ENCODE peak calls at places on chromosomes 7 and 10, in ten cellular contexts. One of them, this sample, is unnamed. For H3K27me3 and H3K4me1, the result is how much of the 10 kb centered on the place peaks cover.

GRCh38 chr7:76069238-76069638 is 21.3 kb downstream of the MDH2 start:
- DNase-seq in Peyer's patch: peak
- DNase-seq in naive thymus-derived CD4-positive, alpha-beta T cell: no peak
- DNase-seq in IMR-90: peak
- DNase-seq in HCT116: peak
- DNase-seq in neural progenitor cell: peak
- DNase-seq in neuronal stem cell: no peak
- DNase-seq in hepatocyte: peak
- DNase-seq in endothelial cell of umbilical vein: peak
- DNase-seq in pancreas: no peak
- DNase-seq in this sample: no peak

GRCh38 chr10:120600871-120601644 is 144.0 kb downstream of the PLPP4 start:
- DNase-seq in Peyer's patch: no peak
- DNase-seq in naive thymus-derived CD4-positive, alpha-beta T cell: no peak
- DNase-seq in IMR-90: no peak
- DNase-seq in HCT116: no peak
- DNase-seq in neural progenitor cell: peak
- DNase-seq in neuronal stem cell: peak
- DNase-seq in hepatocyte: peak
- DNase-seq in endothelial cell of umbilical vein: peak
- DNase-seq in pancreas: no peak
- DNase-seq in this sample: no peak

GRCh38 chr10:102579206-102579790 is 65.0 kb upstream of the TRIM8 start:
- DNase-seq in Peyer's patch: no peak
- DNase-seq in naive thymus-derived CD4-positive, alpha-beta T cell: no peak
- DNase-seq in IMR-90: peak
- DNase-seq in HCT116: no peak
- DNase-seq in neural progenitor cell: no peak
- DNase-seq in neuronal stem cell: no peak
- DNase-seq in hepatocyte: no peak
- DNase-seq in endothelial cell of umbilical vein: peak
- DNase-seq in pancreas: no peak
- DNase-seq in this sample: no peak

GRCh38 chr7:34430456-34430855 is 227.6 kb upstream of the NPSR1 start:
- DNase-seq in Peyer's patch: no peak
- DNase-seq in naive thymus-derived CD4-positive, alpha-beta T cell: no peak
- DNase-seq in IMR-90: peak
- DNase-seq in HCT116: peak
- DNase-seq in neural progenitor cell: peak
- DNase-seq in neuronal stem cell: no peak
- DNase-seq in hepatocyte: peak
- DNase-seq in endothelial cell of umbilical vein: peak
- DNase-seq in pancreas: no peak
- DNase-seq in this sample: no peak

GRCh38 chr7:131302876-131303707 is 24.6 kb upstream of the MKLN1 start:
- DNase-seq in Peyer's patch: peak
- DNase-seq in naive thymus-derived CD4-positive, alpha-beta T cell: peak
- DNase-seq in IMR-90: peak
- DNase-seq in HCT116: peak
- DNase-seq in neural progenitor cell: peak
- DNase-seq in neuronal stem cell: no peak
- DNase-seq in hepatocyte: peak
- DNase-seq in endothelial cell of umbilical vein: peak
- DNase-seq in pancreas: peak
- DNase-seq in this sample: peak

GRCh38 chr10:109456566-109457361 is 466.5 kb downstream of the XPNPEP1 start:
- DNase-seq in Peyer's patch: no peak
- DNase-seq in naive thymus-derived CD4-positive, alpha-beta T cell: no peak
- DNase-seq in IMR-90: no peak
- DNase-seq in HCT116: no peak
- DNase-seq in neural progenitor cell: peak
- DNase-seq in neuronal stem cell: peak
- DNase-seq in hepatocyte: peak
- DNase-seq in endothelial cell of umbilical vein: no peak
- DNase-seq in pancreas: no peak
- DNase-seq in this sample: no peak

GRCh38 chr7:142248-142955 is 50.0 kb upstream of the FAM20C start:
- DNase-seq in Peyer's patch: peak
- DNase-seq in naive thymus-derived CD4-positive, alpha-beta T cell: no peak
- DNase-seq in IMR-90: no peak
- DNase-seq in HCT116: no peak
- DNase-seq in neural progenitor cell: no peak
- DNase-seq in neuronal stem cell: no peak
- DNase-seq in hepatocyte: peak
- DNase-seq in endothelial cell of umbilical vein: no peak
- DNase-seq in pancreas: peak
- DNase-seq in this sample: no peak

GRCh38 chr10:101062231-101063161 is 707 bp downstream of the KAZALD1 start:
- DNase-seq in Peyer's patch: peak
- DNase-seq in naive thymus-derived CD4-positive, alpha-beta T cell: peak
- DNase-seq in IMR-90: peak
- DNase-seq in HCT116: no peak
- DNase-seq in neural progenitor cell: peak
- DNase-seq in neuronal stem cell: peak
- DNase-seq in hepatocyte: peak
- DNase-seq in endothelial cell of umbilical vein: peak
- DNase-seq in pancreas: peak
- DNase-seq in this sample: peak

GRCh38 chr10:73875139-73875475 is 752 bp upstream of the CAMK2G start:
- DNase-seq in Peyer's patch: no peak
- DNase-seq in naive thymus-derived CD4-positive, alpha-beta T cell: peak
- DNase-seq in IMR-90: no peak
- DNase-seq in HCT116: no peak
- DNase-seq in neural progenitor cell: no peak
- DNase-seq in neuronal stem cell: no peak
- DNase-seq in hepatocyte: no peak
- DNase-seq in endothelial cell of umbilical vein: no peak
- DNase-seq in pancreas: no peak
- DNase-seq in this sample: no peak

GRCh38 chr7:156257904-156258303 is 382.7 kb upstream of the RNF32 start:
- DNase-seq in Peyer's patch: no peak
- DNase-seq in naive thymus-derived CD4-positive, alpha-beta T cell: no peak
- DNase-seq in IMR-90: no peak
- DNase-seq in HCT116: no peak
- DNase-seq in neural progenitor cell: no peak
- DNase-seq in neuronal stem cell: no peak
- DNase-seq in hepatocyte: no peak
- DNase-seq in endothelial cell of umbilical vein: no peak
- DNase-seq in pancreas: no peak
- DNase-seq in this sample: no peak

GRCh38 chr7:156261581-156261980 is 379.0 kb upstream of the RNF32 start:
- DNase-seq in Peyer's patch: no peak
- DNase-seq in naive thymus-derived CD4-positive, alpha-beta T cell: no peak
- DNase-seq in IMR-90: no peak
- DNase-seq in HCT116: no peak
- DNase-seq in neural progenitor cell: no peak
- DNase-seq in neuronal stem cell: no peak
- DNase-seq in hepatocyte: no peak
- DNase-seq in endothelial cell of umbilical vein: no peak
- DNase-seq in pancreas: no peak
- DNase-seq in this sample: no peak

GRCh38 chr7:156251861-156252260 is 388.7 kb upstream of the RNF32 start:
- DNase-seq in Peyer's patch: no peak
- DNase-seq in naive thymus-derived CD4-positive, alpha-beta T cell: no peak
- DNase-seq in IMR-90: no peak
- DNase-seq in HCT116: no peak
- DNase-seq in neural progenitor cell: no peak
- DNase-seq in neuronal stem cell: no peak
- DNase-seq in hepatocyte: no peak
- DNase-seq in endothelial cell of umbilical vein: no peak
- DNase-seq in pancreas: no peak
- DNase-seq in this sample: no peak

DNA sequence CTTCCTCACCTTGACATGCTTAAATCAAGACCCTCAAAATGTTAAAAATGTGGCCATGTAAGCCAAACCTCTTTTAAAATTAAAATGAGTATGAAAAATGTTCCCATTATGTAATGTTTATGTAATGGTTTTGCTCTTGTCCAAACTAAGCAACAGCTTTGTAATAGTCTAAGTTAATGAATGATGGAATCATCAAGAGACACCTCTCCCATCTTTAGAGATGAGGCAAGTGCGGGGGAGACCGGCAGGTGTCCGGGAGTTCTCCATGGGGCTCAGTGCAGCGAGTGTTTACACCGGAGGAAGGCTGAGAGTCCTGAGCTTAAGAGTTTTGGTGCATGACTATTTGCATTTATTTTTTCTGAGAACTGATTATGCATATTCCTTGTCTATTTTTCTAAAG is 384.9 kb upstream of the RNF32 start:
- DNase-seq in Peyer's patch: no peak
- DNase-seq in naive thymus-derived CD4-positive, alpha-beta T cell: no peak
- DNase-seq in IMR-90: no peak
- DNase-seq in HCT116: no peak
- DNase-seq in neural progenitor cell: no peak
- DNase-seq in neuronal stem cell: no peak
- DNase-seq in hepatocyte: no peak
- DNase-seq in endothelial cell of umbilical vein: no peak
- DNase-seq in pancreas: no peak
- DNase-seq in this sample: no peak
- H3K27me3 ChIP-seq in Peyer's patch: under half
- H3K27me3 ChIP-seq in naive thymus-derived CD4-positive, alpha-beta T cell: under half
- H3K27me3 ChIP-seq in IMR-90: under half
- H3K27me3 ChIP-seq in HCT116: under half
- H3K27me3 ChIP-seq in neural progenitor cell: under half
- H3K27me3 ChIP-seq in neuronal stem cell: under half
- H3K27me3 ChIP-seq in hepatocyte: under half
- H3K27me3 ChIP-seq in endothelial cell of umbilical vein: under half
- H3K27me3 ChIP-seq in pancreas: under half
- H3K27me3 ChIP-seq in this sample: under half

GRCh38 chr10:97459933-97460332 is 14.0 kb downstream of the ZDHHC16 start:
- DNase-seq in Peyer's patch: no peak
- DNase-seq in naive thymus-derived CD4-positive, alpha-beta T cell: no peak
- DNase-seq in IMR-90: no peak
- DNase-seq in HCT116: no peak
- DNase-seq in neural progenitor cell: no peak
- DNase-seq in neuronal stem cell: no peak
- DNase-seq in hepatocyte: no peak
- DNase-seq in endothelial cell of umbilical vein: no peak
- DNase-seq in pancreas: no peak
- DNase-seq in this sample: no peak

GRCh38 chr10:97459111-97459510 is 13.1 kb downstream of the ZDHHC16 start:
- DNase-seq in Peyer's patch: no peak
- DNase-seq in naive thymus-derived CD4-positive, alpha-beta T cell: no peak
- DNase-seq in IMR-90: no peak
- DNase-seq in HCT116: no peak
- DNase-seq in neural progenitor cell: no peak
- DNase-seq in neuronal stem cell: no peak
- DNase-seq in hepatocyte: no peak
- DNase-seq in endothelial cell of umbilical vein: no peak
- DNase-seq in pancreas: no peak
- DNase-seq in this sample: no peak

GRCh38 chr10:97456034-97456685 is 10.2 kb downstream of the ZDHHC16 start:
- DNase-seq in Peyer's patch: no peak
- DNase-seq in naive thymus-derived CD4-positive, alpha-beta T cell: no peak
- DNase-seq in IMR-90: no peak
- DNase-seq in HCT116: no peak
- DNase-seq in neural progenitor cell: no peak
- DNase-seq in neuronal stem cell: no peak
- DNase-seq in hepatocyte: no peak
- DNase-seq in endothelial cell of umbilical vein: no peak
- DNase-seq in pancreas: no peak
- DNase-seq in this sample: no peak

GRCh38 chr10:97454330-97455036 is 8.5 kb downstream of the ZDHHC16 start:
- DNase-seq in Peyer's patch: no peak
- DNase-seq in naive thymus-derived CD4-positive, alpha-beta T cell: no peak
- DNase-seq in IMR-90: peak
- DNase-seq in HCT116: no peak
- DNase-seq in neural progenitor cell: no peak
- DNase-seq in neuronal stem cell: no peak
- DNase-seq in hepatocyte: peak
- DNase-seq in endothelial cell of umbilical vein: peak
- DNase-seq in pancreas: no peak
- DNase-seq in this sample: peak

GRCh38 chr10:97456686-97457065 is 10.7 kb downstream of the ZDHHC16 start:
- DNase-seq in Peyer's patch: no peak
- DNase-seq in naive thymus-derived CD4-positive, alpha-beta T cell: no peak
- DNase-seq in IMR-90: no peak
- DNase-seq in HCT116: no peak
- DNase-seq in neural progenitor cell: no peak
- DNase-seq in neuronal stem cell: no peak
- DNase-seq in hepatocyte: no peak
- DNase-seq in endothelial cell of umbilical vein: no peak
- DNase-seq in pancreas: no peak
- DNase-seq in this sample: no peak
- H3K4me1 ChIP-seq in Peyer's patch: under half
- H3K4me1 ChIP-seq in naive thymus-derived CD4-positive, alpha-beta T cell: under half
- H3K4me1 ChIP-seq in IMR-90: under half
- H3K4me1 ChIP-seq in HCT116: under half
- H3K4me1 ChIP-seq in neural progenitor cell: under half
- H3K4me1 ChIP-seq in neuronal stem cell: under half
- H3K4me1 ChIP-seq in hepatocyte: under half
- H3K4me1 ChIP-seq in endothelial cell of umbilical vein: under half
- H3K4me1 ChIP-seq in pancreas: under half
- H3K4me1 ChIP-seq in this sample: under half

DNA sequence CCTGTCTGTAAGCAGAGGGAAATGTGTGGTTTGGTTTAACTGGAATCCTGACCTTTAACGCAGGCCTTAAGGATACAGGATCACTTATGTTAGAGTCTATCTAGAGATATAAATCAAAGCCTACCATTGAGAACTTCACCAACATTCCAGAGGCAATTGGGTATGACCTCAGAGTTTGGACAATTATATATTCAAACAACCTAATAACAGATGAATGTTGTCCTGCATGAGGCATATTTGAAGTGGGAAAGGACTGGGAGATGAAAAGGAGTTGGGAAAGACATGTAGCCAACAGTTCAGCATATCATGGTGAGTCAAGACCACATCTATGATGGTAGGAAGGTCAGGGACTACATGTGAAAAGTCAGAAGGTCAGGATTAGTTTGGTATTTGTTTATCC is 274.2 kb downstream of the DOCK4 start:
- DNase-seq in Peyer's patch: no peak
- DNase-seq in naive thymus-derived CD4-positive, alpha-beta T cell: no peak
- DNase-seq in IMR-90: peak
- DNase-seq in HCT116: no peak
- DNase-seq in neural progenitor cell: no peak
- DNase-seq in neuronal stem cell: no peak
- DNase-seq in hepatocyte: no peak
- DNase-seq in endothelial cell of umbilical vein: no peak
- DNase-seq in pancreas: no peak
- DNase-seq in this sample: no peak
- H3K27me3 ChIP-seq in Peyer's patch: under half
- H3K27me3 ChIP-seq in naive thymus-derived CD4-positive, alpha-beta T cell: under half
- H3K27me3 ChIP-seq in IMR-90: under half
- H3K27me3 ChIP-seq in HCT116: under half
- H3K27me3 ChIP-seq in neural progenitor cell: under half
- H3K27me3 ChIP-seq in neuronal stem cell: under half
- H3K27me3 ChIP-seq in hepatocyte: under half
- H3K27me3 ChIP-seq in endothelial cell of umbilical vein: under half
- H3K27me3 ChIP-seq in pancreas: under half
- H3K27me3 ChIP-seq in this sample: under half

DNA sequence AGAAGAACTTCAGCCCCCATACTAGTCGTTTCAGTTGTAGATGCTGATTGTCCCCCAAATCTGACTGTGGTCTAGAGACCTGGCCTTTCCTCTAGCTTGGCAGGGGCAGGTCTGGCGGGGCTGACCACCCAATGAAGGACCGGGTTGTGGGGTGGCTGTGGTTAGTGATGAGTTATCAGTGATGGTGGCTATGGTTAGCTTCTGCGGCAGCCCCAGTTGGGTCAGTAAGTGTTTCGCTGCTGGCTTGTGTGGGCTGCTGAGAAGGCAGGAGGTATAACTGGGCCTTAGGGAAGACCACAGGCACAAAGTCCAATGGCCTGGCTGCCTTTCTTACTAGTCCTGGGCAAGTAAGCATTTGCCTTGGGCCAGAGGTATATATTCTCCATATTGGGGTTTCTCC is 21.3 kb downstream of the VWA2 start:
- DNase-seq in Peyer's patch: no peak
- DNase-seq in naive thymus-derived CD4-positive, alpha-beta T cell: no peak
- DNase-seq in IMR-90: no peak
- DNase-seq in HCT116: no peak
- DNase-seq in neural progenitor cell: no peak
- DNase-seq in neuronal stem cell: no peak
- DNase-seq in hepatocyte: no peak
- DNase-seq in endothelial cell of umbilical vein: no peak
- DNase-seq in pancreas: no peak
- DNase-seq in this sample: no peak
- H3K4me1 ChIP-seq in Peyer's patch: under half
- H3K4me1 ChIP-seq in naive thymus-derived CD4-positive, alpha-beta T cell: under half
- H3K4me1 ChIP-seq in IMR-90: under half
- H3K4me1 ChIP-seq in HCT116: under half
- H3K4me1 ChIP-seq in neural progenitor cell: under half
- H3K4me1 ChIP-seq in neuronal stem cell: under half
- H3K4me1 ChIP-seq in hepatocyte: under half
- H3K4me1 ChIP-seq in endothelial cell of umbilical vein: under half
- H3K4me1 ChIP-seq in pancreas: under half
- H3K4me1 ChIP-seq in this sample: under half